ENCODE peak calls at places on chromosomes 1 and 21, in five cellular contexts. M is NCI-H1092 treated with DMSO at 0.1 percent for 48 hours, O is T47D, R is NCI-H2171 treated with DMSO at 0.1 percent for 48 hours, D is hypothalamus. V is an unnamed sample.

GRCh38 chr1:228226956-228227791 is 19.3 kb downstream of the OBSCN start:
- DNase-seq in D (no peak), M (peak), R (no peak), O (peak), V (no peak)

GRCh38 chr21:40841524-40842196 is 5.3 kb downstream of the DSCAM start:
- DNase-seq in D (no peak), R (peak), O (peak), M (peak), V (peak)

GRCh38 chr1:26168410-26169167 is at the start of gene C1orf232:
- DNase-seq in M (peak), R (peak), O (no peak), D (no peak), V (no peak)

GRCh38 chr1:93178418-93178817 is 1.8 kb downstream of the TMED5 start:
- DNase-seq in R (no peak), O (no peak), M (no peak), D (no peak), V (no peak)

GRCh38 chr1:175602186-175602585 is 141.2 kb downstream of the TNR start:
- DNase-seq in D (no peak), M (no peak), R (peak), O (no peak), V (no peak)

GRCh38 chr1:40096977-40097782 is at the start of gene PPT1:
- DNase-seq in R (peak), O (peak), D (peak), M (peak), V (peak)

GRCh38 chr1:55067022-55067781 is 27.9 kb downstream of the PCSK9 start:
- DNase-seq in M (peak), O (no peak), R (peak), D (peak), V (peak)

GRCh38 chr1:1337793-1338147 is 6.7 kb downstream of the TAS1R3 start:
- DNase-seq in O (peak), M (no peak), R (no peak), D (no peak), V (no peak)

GRCh38 chr1:75855010-75855409 is 58.3 kb downstream of the MSH4 start:
- DNase-seq in M (no peak), O (no peak), R (no peak), D (no peak), V (no peak)

GRCh38 chr1:9621032-9621431 is 30.5 kb upstream of the PIK3CD start:
- DNase-seq in M (no peak), O (no peak), R (no peak), D (no peak), V (no peak)

GRCh38 chr1:211637066-211637465 is 38.4 kb downstream of the NEK2 start:
- DNase-seq in M (no peak), O (no peak), D (no peak), R (no peak), V (no peak)

GRCh38 chr1:214524824-214525223 is 26.6 kb downstream of the PTPN14 start:
- DNase-seq in D (no peak), M (no peak), R (no peak), O (no peak), V (no peak)

GRCh38 chr1:94713472-94714141 is 106.5 kb upstream of the SLC44A3 start:
- DNase-seq in R (peak), M (no peak), O (no peak), D (no peak), V (peak)

GRCh38 chr1:66439028-66439427 is 94.9 kb upstream of the SGIP1 start:
- DNase-seq in O (no peak), M (no peak), R (no peak), D (no peak), V (no peak)

GRCh38 chr21:46561448-46562095 is 43.3 kb downstream of the S100B start:
- DNase-seq in M (no peak), R (no peak), O (no peak), D (no peak), V (no peak)

GRCh38 chr1:231240531-231240882 is 505 bp upstream of the GNPAT start:
- DNase-seq in O (peak), D (no peak), R (peak), M (peak), V (no peak)

GRCh38 chr1:18882511-18882910 is 19.8 kb downstream of the ALDH4A1 start:
- DNase-seq in O (no peak), M (no peak), R (no peak), D (no peak), V (peak)

GRCh38 chr1:69126761-69127160 is 441.0 kb upstream of the LRRC7 start:
- DNase-seq in M (no peak), R (no peak), D (no peak), O (no peak), V (no peak)

GRCh38 chr1:168480997-168481396 is 62.8 kb downstream of the XCL2 start:
- DNase-seq in O (no peak), M (no peak), R (no peak), D (no peak), V (no peak)

GRCh38 chr1:1430114-1430982 is 5.1 kb upstream of the VWA1 start:
- DNase-seq in M (peak), R (peak), O (peak), D (no peak), V (peak)

GRCh38 chr1:206606867-206607266 is 5.4 kb downstream of the EIF2D start:
- DNase-seq in D (no peak), R (peak), M (peak), O (peak), V (no peak)

GRCh38 chr1:4673494-4673893 is 19.1 kb downstream of the AJAP1 start:
- DNase-seq in D (no peak), O (no peak), R (no peak), M (no peak), V (no peak)

V was measured in dorsolateral prefrontal cortex.